ENCODE peak calls at places on chromosomes 16 and 17, in four cellular contexts. D is colonic mucosa, A is mammary epithelial cell, H is upper lobe of right lung. Q is an unnamed sample.
A peak's percentile ranks its signal among the peaks of the same experiment; 100 is the strongest.

GRCh38 chr17:74108126-74108705 is 95.3 kb upstream of the RPL38 start:
- DNase-seq in D (no peak), A (no peak), H (no peak), Q (no peak)

GRCh38 chr17:73669771-73670170 is 25.5 kb upstream of the SDK2 start:
- DNase-seq in D (no peak), A (no peak), H (no peak), Q (no peak)

GRCh38 chr17:73192219-73192893 is 499 bp upstream of the COG1 start:
- DNase-seq in D (peak; percentile 72), A (peak; percentile 76), H (peak; percentile 86), Q (peak; percentile 82)

GRCh38 chr17:40658396-40658795 is 6.6 kb downstream of the KRT222 start:
- DNase-seq in D (no peak), A (no peak), H (no peak), Q (no peak)

GRCh38 chr17:77427471-77427991 is 286.8 kb downstream of the SEC14L1 start:
- DNase-seq in D (no peak), A (peak; percentile 80), H (no peak), Q (no peak)

GRCh38 chr16:89391-90302 is 11.6 kb downstream of the MPG start:
- DNase-seq in D (no peak), A (no peak), H (no peak), Q (no peak)

GRCh38 chr17:69175812-69176517 is 34.3 kb upstream of the ABCA6 start:
- DNase-seq in D (no peak), A (peak; percentile 87), H (no peak), Q (no peak)

GRCh38 chr16:75095204-75095621 is 21.4 kb downstream of the LDHD start:
- DNase-seq in D (no peak), A (no peak), H (no peak), Q (no peak)

GRCh38 chr17:68705331-68706166 is 104.4 kb upstream of the FAM20A start:
- DNase-seq in D (no peak), A (peak; percentile 20), H (no peak), Q (no peak)

GRCh38 chr17:82465023-82465603 is 6.6 kb downstream of the NARF start:
- DNase-seq in D (no peak), A (no peak), H (no peak), Q (peak; percentile 18)

GRCh38 chr16:29790949-29791844 is 646 bp downstream of the KIF22 start:
- DNase-seq in D (no peak), A (no peak), H (no peak), Q (no peak)

GRCh38 chr17:82859431-82860403 is 19.9 kb upstream of the ZNF750 start:
- DNase-seq in D (no peak), A (no peak), H (peak; percentile 85), Q (peak; percentile 26)

GRCh38 chr16:29894352-29894751 is 5.0 kb downstream of the SEZ6L2 start:
- DNase-seq in D (no peak), A (no peak), H (no peak), Q (no peak)

GRCh38 chr17:63997341-63998048 is 656 bp upstream of the PRR29 start:
- DNase-seq in D (no peak), A (no peak), H (peak; percentile 59), Q (peak; percentile 21)

GRCh38 chr17:75001915-75002843 is 10.3 kb upstream of the MRPL58 start:
- DNase-seq in D (no peak), A (no peak), H (no peak), Q (no peak)

GRCh38 chr17:51258756-51259573 is 884 bp downstream of the MBTD1 start:
- DNase-seq in D (peak; percentile 55), A (peak; percentile 4), H (no peak), Q (peak; percentile 57)

GRCh38 chr16:29819506-29819905 is 756 bp upstream of the MVP start:
- DNase-seq in D (peak; percentile 70), A (peak; percentile 30), H (peak; percentile 67), Q (peak; percentile 62)

GRCh38 chr16:77938913-77939312 is 83.4 kb upstream of the CLEC3A start:
- DNase-seq in D (no peak), A (no peak), H (no peak), Q (no peak)
- H3K9me3 ChIP-seq in D (no peaks in the 10 kb centered on the region), A (peaks cover 5% of the 10 kb centered on the region), H (no peaks in the 10 kb centered on the region), Q (no peaks in the 10 kb centered on the region)

GRCh38 chr16:51538707-51539604 is 387.9 kb upstream of the SALL1 start:
- DNase-seq in D (no peak), A (peak; percentile 92), H (no peak), Q (no peak)
- H3K4me1 ChIP-seq in D (no peaks in the 10 kb centered on the region), A (peaks cover 29% of the 10 kb centered on the region), H (no peaks in the 10 kb centered on the region), Q (no peaks in the 10 kb centered on the region)

GRCh38 chr17:54221499-54221898 is 398.8 kb downstream of the KIF2B start:
- DNase-seq in D (no peak), A (no peak), H (no peak), Q (no peak)

DNA sequence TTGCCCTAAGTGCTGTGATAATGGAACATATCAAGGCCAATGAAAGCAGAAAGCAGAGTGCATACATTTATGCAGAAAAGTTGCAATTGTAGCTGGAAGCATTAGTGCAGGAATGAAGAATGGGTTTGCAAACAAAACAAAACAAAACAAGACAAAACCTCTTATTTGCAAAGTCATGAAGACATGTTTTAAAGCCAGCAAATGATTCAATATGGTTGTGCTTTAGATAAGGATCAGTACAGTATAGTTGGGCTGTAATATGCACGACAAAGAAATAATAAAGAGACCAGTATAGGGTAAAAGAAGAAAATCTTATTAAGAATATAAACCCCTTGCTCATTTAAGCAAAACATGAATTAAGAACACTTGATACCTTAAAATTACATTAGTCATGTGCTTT is 398.1 kb downstream of the KIF2B start:
- DNase-seq in D (no peak), A (no peak), H (no peak), Q (no peak)
- H3K9me3 ChIP-seq in D (no peaks in the 10 kb centered on the region), A (no peaks in the 10 kb centered on the region), H (no peaks in the 10 kb centered on the region), Q (peaks cover 13% of the 10 kb centered on the region)

GRCh38 chr17:1008008-1008761 is 11.3 kb downstream of the TIMM22 start:
- DNase-seq in D (peak; percentile 19), A (no peak), H (no peak), Q (no peak)
- H3K4me1 ChIP-seq in D (no peaks in the 10 kb centered on the region), A (peaks cover 8% of the 10 kb centered on the region), H (peaks cover 37% of the 10 kb centered on the region), Q (peaks cover 8% of the 10 kb centered on the region)

GRCh38 chr16:35792516-35793285 is 2333.3 kb downstream of the TP53TG3F start:
- DNase-seq in D (no peak), A (no peak), H (peak; percentile 51), Q (no peak)

DNA sequence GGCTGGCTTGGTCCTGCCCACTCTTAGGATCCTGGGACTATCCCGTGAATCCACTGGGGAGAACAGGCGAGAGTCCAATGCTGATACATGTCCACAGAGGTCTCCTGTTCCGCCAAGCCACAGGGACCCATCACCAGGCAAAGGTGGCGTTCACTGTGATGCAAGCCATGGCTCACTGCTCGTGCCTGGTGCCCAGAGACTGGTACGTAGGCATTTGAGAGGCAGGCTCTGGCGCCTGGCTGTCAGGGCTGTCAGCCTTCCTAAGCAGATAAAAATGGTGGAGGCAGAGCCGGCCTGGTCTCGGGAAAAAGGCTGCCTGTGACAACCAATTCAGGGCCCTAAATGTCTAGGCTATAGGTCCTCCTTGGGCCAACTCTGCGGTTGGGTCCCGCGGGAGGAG is 2329.0 kb downstream of the TP53TG3F start:
- DNase-seq in D (no peak), A (no peak), H (no peak), Q (no peak)
- H3K9me3 ChIP-seq in D (no peaks in the 10 kb centered on the region), A (peaks cover 63% of the 10 kb centered on the region), H (peaks cover 13% of the 10 kb centered on the region), Q (peaks cover 91% of the 10 kb centered on the region)

GRCh38 chr16:85952197-85952596 is 53.2 kb downstream of the IRF8 start:
- DNase-seq in D (no peak), A (no peak), H (no peak), Q (no peak)
- H3K4me1 ChIP-seq in D (no peaks in the 10 kb centered on the region), A (no peaks in the 10 kb centered on the region), H (no peaks in the 10 kb centered on the region), Q (no peaks in the 10 kb centered on the region)

DNA sequence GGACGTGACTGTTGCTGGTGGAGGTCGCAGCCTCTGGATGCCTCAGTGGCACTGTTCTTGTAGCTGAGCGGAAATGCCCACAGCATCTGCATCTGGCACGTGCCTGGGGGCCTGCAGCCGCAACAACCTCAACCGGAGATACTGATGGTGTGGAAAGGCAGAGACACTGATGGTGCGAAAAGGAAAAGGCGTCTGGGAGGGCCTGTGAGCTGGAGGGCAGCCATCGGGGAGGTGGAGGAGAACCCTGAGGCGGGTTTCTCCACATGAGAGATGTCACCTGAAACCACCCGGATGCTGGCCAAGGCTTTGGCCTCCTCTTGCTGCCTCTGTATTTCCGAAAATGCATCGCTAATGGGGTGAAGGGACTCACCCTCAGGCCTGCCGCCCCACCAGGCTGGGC is 284.8 kb upstream of the WSB1 start:
- DNase-seq in D (no peak), A (no peak), H (no peak), Q (no peak)
- H3K9me3 ChIP-seq in D (no peaks in the 10 kb centered on the region), A (peaks cover 9% of the 10 kb centered on the region), H (no peaks in the 10 kb centered on the region), Q (peaks cover 29% of the 10 kb centered on the region)

GRCh38 chr16:48291754-48292153 is 44.4 kb upstream of the ABCC11 start:
- DNase-seq in D (no peak), A (peak; percentile 35), H (no peak), Q (no peak)

GRCh38 chr16:48299471-48299870 is 52.1 kb upstream of the ABCC11 start:
- DNase-seq in D (no peak), A (no peak), H (no peak), Q (no peak)

GRCh38 chr16:48292452-48292851 is 45.1 kb upstream of the ABCC11 start:
- DNase-seq in D (no peak), A (no peak), H (no peak), Q (no peak)

GRCh38 chr16:48291303-48291702 is 44.0 kb upstream of the ABCC11 start:
- DNase-seq in D (no peak), A (peak; percentile 48), H (no peak), Q (no peak)

GRCh38 chr16:48295493-48296281 is 48.3 kb upstream of the ABCC11 start:
- DNase-seq in D (no peak), A (peak; percentile 65), H (no peak), Q (no peak)
- H3K4me1 ChIP-seq in D (no peaks in the 10 kb centered on the region), A (peaks cover 24% of the 10 kb centered on the region), H (no peaks in the 10 kb centered on the region), Q (peaks cover 7% of the 10 kb centered on the region)

GRCh38 chr16:88533381-88533831 is 36.8 kb upstream of the ZC3H18 start:
- DNase-seq in D (no peak), A (no peak), H (no peak), Q (no peak)
- H3K9me3 ChIP-seq in D (no peaks in the 10 kb centered on the region), A (no peaks in the 10 kb centered on the region), H (no peaks in the 10 kb centered on the region), Q (no peaks in the 10 kb centered on the region)

GRCh38 chr17:3885271-3885670 is 7.6 kb downstream of the CAMKK1 start:
- DNase-seq in D (no peak), A (no peak), H (no peak), Q (no peak)

GRCh38 chr17:3882276-3882675 is 10.6 kb downstream of the CAMKK1 start:
- DNase-seq in D (no peak), A (no peak), H (no peak), Q (no peak)

GRCh38 chr17:3886776-3887175 is 6.1 kb downstream of the CAMKK1 start:
- DNase-seq in D (peak; percentile 40), A (no peak), H (no peak), Q (no peak)

GRCh38 chr17:3885970-3886369 is 6.9 kb downstream of the CAMKK1 start:
- DNase-seq in D (no peak), A (no peak), H (no peak), Q (no peak)

DNA sequence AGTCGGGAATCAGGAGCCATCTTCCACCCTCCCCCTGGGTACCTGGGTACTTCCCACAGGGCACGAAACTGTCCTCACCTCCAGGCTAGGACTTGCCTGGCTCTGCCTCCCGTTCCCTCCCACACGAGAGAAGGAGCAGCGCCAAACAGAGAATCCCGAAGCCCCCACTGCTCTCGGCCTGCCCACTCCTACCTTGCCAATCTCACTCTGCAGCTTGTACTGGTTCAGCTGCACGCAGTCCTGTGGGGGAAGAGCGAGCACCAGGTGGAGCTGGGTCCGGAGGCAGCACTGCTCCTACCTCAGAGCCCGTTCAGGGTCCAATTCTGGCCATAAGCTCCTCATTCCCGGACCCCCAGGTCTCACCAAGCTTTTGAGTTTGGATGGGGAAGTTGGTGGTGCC is 8.7 kb downstream of the CAMKK1 start:
- DNase-seq in D (no peak), A (no peak), H (no peak), Q (no peak)
- H3K4me1 ChIP-seq in D (peaks cover 6% of the 10 kb centered on the region), A (peaks cover 16% of the 10 kb centered on the region), H (peaks cover 25% of the 10 kb centered on the region), Q (peaks cover 17% of the 10 kb centered on the region)

Q was measured in mucosa of descending colon.